ENCODE peak calls at places on chromosomes 6 and 20, in four cellular contexts. J is GM18507, I is RWPE2, M is 8988T. P is an unnamed sample.

GRCh38 chr6:135128268-135128914 is 52.7 kb upstream of the MYB start:
- DNase-seq in J (peak), I (no peak), M (no peak), P (peak)

GRCh38 chr20:3766381-3766780 is 1.2 kb downstream of the ADISSP start:
- DNase-seq in J (no peak), I (no peak), M (no peak), P (no peak)

GRCh38 chr6:152428126-152428525 is 209.0 kb downstream of the SYNE1 start:
- DNase-seq in J (no peak), I (no peak), M (no peak), P (no peak)

GRCh38 chr6:117481278-117481925 is 1.1 kb upstream of the DCBLD1 start:
- DNase-seq in J (no peak), I (no peak), M (no peak), P (no peak)

GRCh38 chr6:113762611-113763010 is 94.5 kb upstream of the MARCKS start:
- DNase-seq in J (no peak), I (no peak), M (no peak), P (no peak)

GRCh38 chr6:100893743-100894142 is 12.6 kb upstream of the ASCC3 start:
- DNase-seq in J (no peak), I (no peak), M (no peak), P (no peak)

GRCh38 chr20:10524034-10524476 is 89.0 kb downstream of the SLX4IP start:
- DNase-seq in J (no peak), I (no peak), M (no peak), P (no peak)

GRCh38 chr6:82589509-82590206 is 226.0 kb downstream of the TPBG start:
- DNase-seq in J (peak), I (no peak), M (peak), P (no peak)

GRCh38 chr6:146367061-146367460 is 176.6 kb upstream of the RAB32 start:
- DNase-seq in J (no peak), I (no peak), M (no peak), P (no peak)

GRCh38 chr6:24536466-24536865 is 41.7 kb downstream of the ALDH5A1 start:
- DNase-seq in J (no peak), I (no peak), M (no peak), P (no peak)

GRCh38 chr6:79538481-79538971 is 1.3 kb upstream of the LCA5 start:
- DNase-seq in J (no peak), I (no peak), M (no peak), P (no peak)

GRCh38 chr6:119312441-119312840 is 37.1 kb downstream of the MAN1A1 start:
- DNase-seq in J (no peak), I (no peak), M (no peak), P (no peak)

P was measured in stimulated activated CD8-positive, alpha-beta memory T cell treated with anti-CD3 and anti-CD28 coated beads, Interleukin-7, amount 100 ng/mL, for 24 hours.